ENCODE peak calls at places on chromosomes 5 and 9, in four cellular contexts. Y, Z, J and G are unnamed samples.
A peak's percentile ranks its signal among the peaks of the same experiment; 100 is the strongest.

GRCh38 chr9:127850286-127850830 is 4.1 kb downstream of the ENG start:
- DNase-seq in Y (no peak), Z (no peak), J (no peak), G (no peak)

GRCh38 chr9:133621868-133622267 is 12.7 kb upstream of the FAM163B start:
- DNase-seq in Y (no peak), Z (no peak), J (no peak), G (no peak)

GRCh38 chr5:96565843-96566242 is 96.3 kb upstream of the CAST start:
- DNase-seq in Y (no peak), Z (no peak), J (peak; percentile 76), G (peak; percentile 80)

GRCh38 chr5:11588803-11589202 is 315.4 kb downstream of the CTNND2 start:
- DNase-seq in Y (peak; percentile 86), Z (peak; percentile 70), J (no peak), G (no peak)

GRCh38 chr9:16867571-16868311 is 2.7 kb downstream of the BNC2 start:
- DNase-seq in Y (no peak), Z (no peak), J (no peak), G (peak; percentile 74)

GRCh38 chr5:40171971-40172370 is 507.7 kb upstream of the PTGER4 start:
- DNase-seq in Y (no peak), Z (no peak), J (peak; percentile 79), G (no peak)

GRCh38 chr9:20640331-20641187 is 18.3 kb upstream of the MLLT3 start:
- DNase-seq in Y (no peak), Z (no peak), J (peak; percentile 81), G (peak; percentile 51)

GRCh38 chr5:159337291-159337974 is 7.1 kb upstream of the IL12B start:
- DNase-seq in Y (no peak), Z (no peak), J (peak; percentile 91), G (peak; percentile 62)

GRCh38 chr5:125756456-125756855 is 666.8 kb upstream of the GRAMD2B start:
- DNase-seq in Y (no peak), Z (no peak), J (no peak), G (peak; percentile 70)

GRCh38 chr9:130689937-130690700 is 3.5 kb upstream of the EXOSC2 start:
- DNase-seq in Y (no peak), Z (peak; percentile 86), J (peak; percentile 98), G (peak; percentile 38)

GRCh38 chr5:73447234-73448071 is 1.1 kb downstream of the FOXD1 start:
- DNase-seq in Y (no peak), Z (peak; percentile 85), J (peak; percentile 65), G (peak; percentile 70)

GRCh38 chr5:67971223-67971830 is 244.2 kb upstream of the PIK3R1 start:
- DNase-seq in Y (no peak), Z (no peak), J (no peak), G (peak; percentile 84)

GRCh38 chr5:168324864-168325615 is 33.6 kb downstream of the WWC1 start:
- DNase-seq in Y (no peak), Z (peak; percentile 43), J (peak; percentile 85), G (no peak)

GRCh38 chr5:72206160-72206559 is 98.9 kb downstream of the MAP1B start:
- DNase-seq in Y (no peak), Z (no peak), J (no peak), G (no peak)

GRCh38 chr9:130407916-130408659 is 36.7 kb upstream of the ASS1 start:
- DNase-seq in Y (no peak), Z (no peak), J (no peak), G (no peak)

GRCh38 chr5:56350595-56351170 is 117.6 kb upstream of the ANKRD55 start:
- DNase-seq in Y (no peak), Z (no peak), J (peak; percentile 94), G (peak; percentile 68)

GRCh38 chr5:57298985-57299491 is 125.2 kb downstream of the GPBP1 start:
- DNase-seq in Y (peak; percentile 65), Z (peak; percentile 69), J (peak; percentile 50), G (peak; percentile 96)

GRCh38 chr9:100937377-100937776 is 91.2 kb upstream of the PLPPR1 start:
- DNase-seq in Y (no peak), Z (no peak), J (no peak), G (no peak)

GRCh38 chr5:108642170-108642906 is 105.4 kb upstream of the FER start:
- DNase-seq in Y (peak; percentile 74), Z (peak; percentile 90), J (peak; percentile 54), G (peak; percentile 81)

GRCh38 chr9:96065482-96066251 is 190.2 kb downstream of the ERCC6L2 start:
- DNase-seq in Y (no peak), Z (no peak), J (no peak), G (no peak)

GRCh38 chr5:170250810-170251317 is 18.1 kb downstream of the C5orf58 start:
- DNase-seq in Y (no peak), Z (no peak), J (no peak), G (no peak)

DNA sequence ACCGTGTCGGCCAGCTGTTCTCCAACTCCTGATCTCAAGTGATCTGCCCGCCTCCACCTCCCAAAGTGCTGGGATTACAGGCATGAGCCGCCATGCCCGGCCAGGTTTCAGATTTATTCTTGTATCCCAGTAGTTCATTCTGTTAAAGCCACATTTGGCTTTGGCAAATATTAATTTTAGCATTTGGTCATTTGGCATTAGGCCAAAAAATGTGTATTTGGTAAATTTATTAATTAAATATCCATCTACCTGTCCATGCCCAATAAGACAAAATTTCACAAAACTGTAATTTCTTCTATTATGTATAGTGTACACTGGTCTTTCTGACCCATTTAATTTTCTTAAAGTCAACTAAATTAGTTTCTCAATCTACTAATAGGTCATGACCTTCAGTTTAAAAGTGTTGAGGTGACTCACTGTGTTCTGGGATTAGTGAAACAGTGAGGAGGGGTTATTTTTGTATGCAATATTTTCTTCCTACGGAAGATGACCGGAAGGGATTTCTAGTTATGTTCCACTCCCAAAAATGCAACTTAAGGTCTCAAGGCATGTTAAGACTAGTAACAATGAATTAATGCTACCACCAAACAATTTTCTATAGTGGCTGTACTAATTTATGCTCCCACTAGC is 21.0 kb downstream of the OSTF1 start:
- DNase-seq in Y (no peak), Z (no peak), J (no peak), G (no peak)
- H3K9ac ChIP-seq in Y (no peak overlapping the region), Z (no peak overlapping the region), J (no peak overlapping the region), G (no peak overlapping the region)

GRCh38 chr9:93576296-93577044 is at the start of gene PHF2:
- DNase-seq in Y (no peak), Z (peak; percentile 65), J (no peak), G (peak; percentile 75)

GRCh38 chr9:93579711-93580516 is 3.5 kb downstream of the PHF2 start:
- DNase-seq in Y (no peak), Z (peak; percentile 38), J (no peak), G (no peak)

GRCh38 chr9:93578844-93579243 is 2.5 kb downstream of the PHF2 start:
- DNase-seq in Y (no peak), Z (peak; percentile 29), J (no peak), G (no peak)

GRCh38 chr9:93577045-93577939 is 908 bp downstream of the PHF2 start:
- DNase-seq in Y (peak; percentile 20), Z (peak; percentile 71), J (peak; percentile 40), G (peak; percentile 69)

GRCh38 chr9:93577940-93578682 is 1.7 kb downstream of the PHF2 start:
- DNase-seq in Y (no peak), Z (peak; percentile 52), J (no peak), G (peak; percentile 34)
- H3K9me3 ChIP-seq in Y (no peaks in the 10 kb centered on the region), Z (no peaks in the 10 kb centered on the region), J (no peaks in the 10 kb centered on the region), G (no peaks in the 10 kb centered on the region)

GRCh38 chr9:26172301-26172700 is 494.1 kb upstream of the TUSC1 start:
- DNase-seq in Y (no peak), Z (no peak), J (peak; percentile 62), G (no peak)
- H3K4me1 ChIP-seq in Y (no peaks in the 10 kb centered on the region), Z (no peaks in the 10 kb centered on the region), J (peaks cover 17% of the 10 kb centered on the region), G (peaks cover 34% of the 10 kb centered on the region)

GRCh38 chr5:131505237-131505908 is 129.7 kb downstream of the RAPGEF6 start:
- DNase-seq in Y (no peak), Z (no peak), J (no peak), G (peak; percentile 44)
- H3K9ac ChIP-seq in Y (no peak overlapping the region), Z (no peak overlapping the region), J (no peak overlapping the region), G (no peak overlapping the region)

GRCh38 chr5:166562246-166562645 is 1729.2 kb upstream of the WWC1 start:
- DNase-seq in Y (no peak), Z (no peak), J (no peak), G (no peak)

GRCh38 chr5:166566725-166567124 is 1724.7 kb upstream of the WWC1 start:
- DNase-seq in Y (no peak), Z (no peak), J (no peak), G (no peak)

DNA sequence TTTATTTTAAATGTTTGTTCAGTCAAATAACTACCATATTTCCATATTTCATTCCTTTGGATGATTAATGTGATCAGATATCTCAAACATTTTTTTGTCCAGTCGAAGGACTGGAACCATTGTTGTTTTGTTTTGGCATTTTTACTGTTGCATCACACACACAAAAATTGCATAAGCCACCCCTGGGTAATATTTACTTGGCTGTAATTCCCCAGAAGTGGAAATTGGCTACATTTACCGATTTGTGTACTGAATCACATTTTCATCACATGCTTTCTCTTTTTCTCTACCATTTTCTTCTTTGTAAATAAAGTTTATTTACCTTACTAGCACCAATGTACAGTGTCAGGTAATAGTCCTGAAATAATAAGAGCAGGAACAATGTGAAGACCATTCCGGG is 1729.7 kb upstream of the WWC1 start:
- DNase-seq in Y (no peak), Z (no peak), J (no peak), G (no peak)
- H3K9me3 ChIP-seq in Y (peaks cover 2% of the 10 kb centered on the region), Z (peaks cover 9% of the 10 kb centered on the region), J (no peaks in the 10 kb centered on the region), G (peaks cover 10% of the 10 kb centered on the region)

GRCh38 chr5:173310861-173311515 is 17.2 kb downstream of the STC2 start:
- DNase-seq in Y (no peak), Z (no peak), J (no peak), G (peak; percentile 62)
- H3K4me1 ChIP-seq in Y (peaks cover 15% of the 10 kb centered on the region), Z (no peaks in the 10 kb centered on the region), J (peaks cover 3% of the 10 kb centered on the region), G (peaks cover 57% of the 10 kb centered on the region)